ENCODE peak calls at places on chromosomes 12 and 14, in ten cellular contexts. J is activated T-helper 9 cell treated with anti-CD3 and anti-CD28 coated beads, Interleukin-2, amount 50 U/mL, for 16 hours; A is stimulated activated CD4-positive, alpha-beta T cell treated with anti-CD3 and anti-CD28 coated beads, Interleukin-2, amount 100 ng/mL, for 24 hours; K is endodermal cell; S is heart right ventricle; R is fibroblast of lung; B is spleen; G is IMR-90; O is GM04504; P is AG10803. L is an unnamed sample.

GRCh38 chr12:129110575-129110974 is 257.3 kb downstream of the GLT1D1 start:
- DNase-seq in B (no peak), K (peak; percentile 24), R (no peak), S (no peak), P (no peak), A (no peak), J (no peak), G (no peak), O (no peak), L (no peak)

GRCh38 chr12:121190523-121191031 is 19.4 kb upstream of the P2RX4 start:
- DNase-seq in P (peak; percentile 95), S (no peak), B (no peak), K (peak; percentile 62), O (peak; percentile 88), G (peak; percentile 97), R (peak; percentile 82), A (no peak), J (no peak), L (no peak)

GRCh38 chr14:78401866-78402265 is 231.7 kb downstream of the NRXN3 start:
- DNase-seq in R (no peak), P (no peak), J (no peak), S (no peak), B (no peak), O (no peak), G (no peak), A (no peak), K (no peak), L (no peak)

GRCh38 chr12:105705765-105706164 is 375.3 kb downstream of the C12orf75 start:
- DNase-seq in G (peak; percentile 67), B (no peak), P (peak; percentile 71), R (peak; percentile 79), O (peak; percentile 17), S (no peak), J (no peak), K (peak; percentile 87), A (no peak), L (no peak)

GRCh38 chr12:66776974-66777373 is 98.1 kb upstream of the GRIP1 start:
- DNase-seq in A (peak; percentile 29), O (no peak), S (no peak), K (no peak), P (no peak), J (no peak), B (peak; percentile 74), R (no peak), G (no peak), L (peak; percentile 56)

GRCh38 chr14:24367506-24368214 is at the start of gene NFATC4:
- DNase-seq in R (peak; percentile 99), K (peak; percentile 92), J (no peak), B (no peak), A (no peak), O (peak; percentile 93), G (peak; percentile 96), S (peak; percentile 72), P (peak; percentile 98), L (no peak)

GRCh38 chr12:74449872-74450271 is 87.8 kb upstream of the ATXN7L3B start:
- DNase-seq in J (no peak), O (peak; percentile 20), S (no peak), A (no peak), P (peak; percentile 15), B (no peak), K (no peak), R (no peak), G (peak; percentile 71), L (no peak)

GRCh38 chr12:47850153-47851084 is 30.7 kb upstream of the HDAC7 start:
- DNase-seq in J (no peak), K (peak; percentile 90), G (peak; percentile 83), P (no peak), B (no peak), O (no peak), S (no peak), A (no peak), R (peak; percentile 58), L (no peak)

GRCh38 chr12:50055831-50056628 is 1.4 kb upstream of the ASIC1 start:
- DNase-seq in B (no peak), J (peak; percentile 34), S (no peak), A (peak; percentile 71), O (no peak), K (peak; percentile 92), R (peak; percentile 44), G (peak; percentile 46), P (peak; percentile 30), L (peak; percentile 57)

GRCh38 chr12:14850929-14851663 is 7.8 kb upstream of the ART4 start:
- DNase-seq in G (no peak), R (no peak), B (no peak), A (no peak), K (no peak), O (no peak), J (no peak), S (no peak), P (no peak), L (no peak)

GRCh38 chr12:93229494-93230310 is 148.0 kb upstream of the NUDT4 start:
- DNase-seq in R (peak; percentile 98), J (no peak), K (no peak), B (no peak), G (peak; percentile 96), A (no peak), S (no peak), P (peak; percentile 79), O (peak; percentile 53), L (no peak)

GRCh38 chr12:26317942-26318565 is 122.7 kb downstream of the SSPN start:
- DNase-seq in R (peak; percentile 73), B (no peak), A (no peak), O (no peak), K (no peak), S (no peak), P (peak; percentile 36), G (peak; percentile 84), J (no peak), L (no peak)

GRCh38 chr14:71354142-71354541 is 446.9 kb downstream of the PCNX1 start:
- DNase-seq in G (no peak), J (no peak), K (no peak), B (no peak), O (no peak), A (no peak), P (no peak), R (no peak), S (no peak), L (no peak)

GRCh38 chr14:76546426-76547221 is 170.7 kb downstream of the ESRRB start:
- DNase-seq in A (no peak), B (no peak), J (no peak), R (no peak), P (no peak), S (no peak), G (no peak), O (no peak), K (peak; percentile 92), L (no peak)

GRCh38 chr12:70386771-70387170 is 20.7 kb downstream of the KCNMB4 start:
- DNase-seq in P (no peak), K (no peak), S (no peak), G (no peak), R (no peak), B (no peak), J (no peak), O (no peak), A (no peak), L (no peak)

GRCh38 chr12:1576410-1577240 is 17.8 kb downstream of the FBXL14 start:
- DNase-seq in O (peak; percentile 74), G (peak; percentile 85), J (no peak), B (no peak), P (peak; percentile 76), R (peak; percentile 87), S (peak; percentile 21), A (no peak), K (peak; percentile 64), L (no peak)

GRCh38 chr12:67681145-67681778 is 32.7 kb downstream of the DYRK2 start:
- DNase-seq in K (no peak), B (no peak), P (peak; percentile 96), O (peak; percentile 89), R (peak; percentile 97), J (no peak), S (no peak), A (no peak), G (peak; percentile 97), L (no peak)

GRCh38 chr12:11824069-11824468 is 174.6 kb downstream of the ETV6 start:
- DNase-seq in R (no peak), O (no peak), J (no peak), G (no peak), S (no peak), B (no peak), P (no peak), A (no peak), K (no peak), L (no peak)